ENCODE peak calls at places on chromosomes 13 and 19, in ten cellular contexts. V, Y, K, Z, N, M, C, A, W and D are unnamed samples.

GRCh38 chr19:48578891-48579290 is 26.9 kb downstream of the SULT2B1 start:
- DNase-seq in Y (no peak), V (peak; percentile 29), W (no peak), A (no peak), K (no peak), C (no peak), N (no peak), Z (no peak), M (no peak), D (no peak)

GRCh38 chr13:106919093-106919492 is 351.2 kb upstream of the ARGLU1 start:
- DNase-seq in W (no peak), C (no peak), K (no peak), Z (no peak), V (no peak), N (no peak), A (peak; percentile 15), M (no peak), Y (no peak), D (no peak)

GRCh38 chr19:48613024-48613851 is 1.6 kb downstream of the FAM83E start:
- DNase-seq in C (no peak), M (no peak), A (no peak), K (no peak), Z (no peak), Y (no peak), V (peak; percentile 77), N (peak; percentile 68), W (no peak), D (no peak)

GRCh38 chr19:42249149-42249750 is 5.7 kb downstream of the ERF start:
- DNase-seq in M (no peak), K (no peak), C (no peak), A (no peak), V (peak; percentile 63), N (no peak), Y (peak; percentile 70), Z (no peak), W (no peak), D (no peak)

GRCh38 chr19:7337380-7338194 is 11.2 kb upstream of the ARHGEF18 start:
- DNase-seq in W (no peak), K (no peak), C (peak; percentile 64), M (peak; percentile 33), Z (peak; percentile 99), A (no peak), V (no peak), N (no peak), Y (peak; percentile 65), D (no peak)

GRCh38 chr19:45400192-45400591 is 4.7 kb downstream of the PPP1R13L start:
- DNase-seq in C (no peak), Z (no peak), K (no peak), Y (no peak), N (no peak), V (peak; percentile 84), A (no peak), W (no peak), M (no peak), D (no peak)

GRCh38 chr19:2330632-2331284 is 2.3 kb downstream of the SPPL2B start:
- DNase-seq in V (no peak), Z (no peak), Y (no peak), C (no peak), W (no peak), N (peak; percentile 96), K (no peak), M (no peak), A (peak; percentile 20), D (no peak)

GRCh38 chr13:46403851-46404731 is 17.0 kb upstream of the RUBCNL start:
- DNase-seq in N (no peak), W (no peak), V (no peak), Y (no peak), Z (no peak), K (no peak), C (no peak), A (no peak), M (no peak), D (no peak)

GRCh38 chr19:19613456-19613855 is 5.0 kb downstream of the PBX4 start:
- DNase-seq in Y (no peak), W (no peak), Z (no peak), C (no peak), V (peak; percentile 78), M (no peak), N (no peak), K (no peak), A (no peak), D (no peak)

GRCh38 chr19:55080121-55080914 is 4.6 kb downstream of the EPS8L1 start:
- DNase-seq in Z (no peak), M (peak; percentile 52), V (peak; percentile 98), Y (no peak), N (peak; percentile 94), A (peak; percentile 51), W (peak; percentile 91), K (no peak), C (no peak), D (peak; percentile 46)

GRCh38 chr19:29372921-29373797 is 152.6 kb upstream of the VSTM2B start:
- DNase-seq in W (no peak), M (no peak), V (no peak), Z (no peak), A (no peak), Y (peak; percentile 43), N (no peak), K (no peak), C (peak; percentile 26), D (no peak)

GRCh38 chr13:82797876-82798275 is 1084.4 kb downstream of the SLITRK1 start:
- DNase-seq in K (no peak), M (no peak), Z (no peak), N (no peak), A (no peak), Y (no peak), V (no peak), W (no peak), C (no peak), D (no peak)

GRCh38 chr13:66532146-66532545 is 698.0 kb downstream of the PCDH9 start:
- DNase-seq in N (no peak), Y (no peak), Z (no peak), W (no peak), K (no peak), A (no peak), M (no peak), V (peak; percentile 3), C (no peak), D (no peak)

GRCh38 chr19:51784922-51785690 is 9.9 kb upstream of the FPR3 start:
- DNase-seq in V (no peak), W (peak; percentile 45), C (peak; percentile 84), Z (peak; percentile 32), A (peak; percentile 14), Y (peak; percentile 81), N (peak; percentile 49), K (peak; percentile 32), M (no peak), D (no peak)

GRCh38 chr13:57640582-57640981 is 9.0 kb downstream of the PCDH17 start:
- DNase-seq in W (no peak), K (no peak), N (no peak), C (no peak), Z (no peak), M (no peak), Y (no peak), V (no peak), A (no peak), D (no peak)

GRCh38 chr13:51793570-51794273 is 10.2 kb downstream of the DHRS12 start:
- DNase-seq in Z (peak; percentile 70), N (no peak), K (no peak), C (peak; percentile 45), W (no peak), V (peak; percentile 85), A (no peak), M (no peak), Y (no peak), D (no peak)

GRCh38 chr19:44765949-44766335 is 11.7 kb upstream of the CBLC start:
- DNase-seq in K (no peak), W (no peak), Y (no peak), M (no peak), C (no peak), Z (no peak), N (no peak), V (no peak), A (no peak), D (no peak)

GRCh38 chr19:47699360-47699917 is 13.8 kb upstream of the EHD2 start:
- DNase-seq in W (peak; percentile 83), C (no peak), V (peak; percentile 99), N (peak; percentile 43), M (no peak), A (peak; percentile 34), Z (no peak), K (no peak), Y (peak; percentile 67), D (peak; percentile 54)

GRCh38 chr19:2661615-2662014 is 40.9 kb downstream of the GNG7 start:
- DNase-seq in A (no peak), Z (no peak), V (no peak), N (no peak), W (peak; percentile 57), C (no peak), M (no peak), K (no peak), Y (no peak), D (no peak)

GRCh38 chr13:76885203-76886004 is 801 bp downstream of the KCTD12 start:
- DNase-seq in M (peak; percentile 29), A (peak; percentile 65), N (peak; percentile 83), W (peak; percentile 80), Z (no peak), C (peak; percentile 90), V (peak; percentile 92), K (peak; percentile 28), Y (peak; percentile 86), D (peak; percentile 57)
- H3K27me3 ChIP-seq in M (peaks cover 11% of the 10 kb centered on the region), A (no peaks in the 10 kb centered on the region), N (no peaks in the 10 kb centered on the region), W (peaks cover 67% of the 10 kb centered on the region), Z (peaks cover 4% of the 10 kb centered on the region), C (no peaks in the 10 kb centered on the region), V (no peaks in the 10 kb centered on the region), K (no peaks in the 10 kb centered on the region), Y (no peaks in the 10 kb centered on the region), D (no peaks in the 10 kb centered on the region)

DNA sequence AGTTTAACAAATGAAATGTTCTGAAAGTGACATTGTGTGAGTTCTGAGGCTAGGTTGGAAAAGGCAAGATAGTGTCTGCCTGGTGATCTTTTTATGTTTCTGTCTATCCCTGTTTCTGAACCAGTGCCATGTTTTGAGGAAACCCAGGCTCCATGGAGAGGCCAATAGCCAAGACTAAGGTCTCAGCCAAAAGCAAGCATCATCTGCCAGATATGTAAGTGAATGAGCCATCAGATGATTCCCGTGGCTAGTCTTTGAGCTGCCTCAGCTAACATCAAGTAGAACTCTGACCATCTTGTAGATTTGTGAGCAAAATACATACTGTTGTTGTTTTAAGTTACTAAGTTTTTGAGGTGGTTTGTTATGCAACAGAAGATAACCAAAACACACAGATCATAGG is 19.6 kb upstream of the CCNA1 start:
- DNase-seq in K (no peak), V (no peak), C (no peak), A (no peak), Z (no peak), W (no peak), N (no peak), Y (no peak), M (no peak), D (no peak)
- H3K36me3 ChIP-seq in K (no peaks in the 10 kb centered on the region), V (no peaks in the 10 kb centered on the region), C (no peaks in the 10 kb centered on the region), A (no peaks in the 10 kb centered on the region), Z (no peaks in the 10 kb centered on the region), W (no peaks in the 10 kb centered on the region), N (no peaks in the 10 kb centered on the region), Y (no peaks in the 10 kb centered on the region), M (no peaks in the 10 kb centered on the region), D (no peaks in the 10 kb centered on the region)

GRCh38 chr13:113048766-113049165 is 56.8 kb upstream of the F7 start:
- DNase-seq in M (no peak), W (no peak), K (no peak), Z (no peak), A (no peak), V (no peak), N (no peak), Y (no peak), C (peak; percentile 49), D (no peak)
- H3K27me3 ChIP-seq in M (no peaks in the 10 kb centered on the region), W (no peaks in the 10 kb centered on the region), K (no peaks in the 10 kb centered on the region), Z (no peaks in the 10 kb centered on the region), A (no peaks in the 10 kb centered on the region), V (peaks cover 45% of the 10 kb centered on the region), N (no peaks in the 10 kb centered on the region), Y (peaks cover 8% of the 10 kb centered on the region), C (peaks cover 29% of the 10 kb centered on the region), D (no peaks in the 10 kb centered on the region)

GRCh38 chr19:4547303-4548237 is 7.7 kb upstream of the LRG1 start:
- DNase-seq in W (no peak), Z (no peak), V (no peak), A (no peak), K (no peak), N (peak; percentile 88), Y (no peak), C (no peak), M (no peak), D (no peak)
- H3K36me3 ChIP-seq in W (no peaks in the 10 kb centered on the region), Z (no peaks in the 10 kb centered on the region), V (no peaks in the 10 kb centered on the region), A (no peaks in the 10 kb centered on the region), K (no peaks in the 10 kb centered on the region), N (no peaks in the 10 kb centered on the region), Y (no peaks in the 10 kb centered on the region), C (no peaks in the 10 kb centered on the region), M (no peaks in the 10 kb centered on the region), D (no peaks in the 10 kb centered on the region)